ENCODE peak calls at places on chromosomes 2 and 18, in six cellular contexts. L is K562; B is cardiac muscle cell; W is vagina; Q is SJSA1; J is CD4-positive, alpha-beta memory T cell. V is an unnamed sample.

GRCh38 chr2:108612514-108613183 is 78.4 kb downstream of the LIMS1 start:
- DNase-seq in L (peak; percentile 32), B (no peak), W (no peak), Q (no peak), J (peak; percentile 61), V (no peak)

GRCh38 chr2:64858541-64859031 is 130.6 kb upstream of the SLC1A4 start:
- DNase-seq in L (no peak), B (no peak), W (no peak), Q (no peak), J (no peak), V (no peak)

GRCh38 chr18:5058768-5059539 is 138.1 kb downstream of the AKAIN1 start:
- DNase-seq in L (no peak), B (no peak), W (no peak), Q (no peak), J (peak; percentile 44), V (no peak)

GRCh38 chr2:88016948-88017779 is 817 bp upstream of the RNU2-63P start:
- DNase-seq in L (peak; percentile 49), B (no peak), W (no peak), Q (no peak), J (no peak), V (peak; percentile 74)

GRCh38 chr2:20516646-20517341 is 69.9 kb downstream of the RHOB start:
- DNase-seq in L (no peak), B (peak; percentile 39), W (no peak), Q (no peak), J (no peak), V (no peak)

GRCh38 chr2:38509322-38509946 is 93.3 kb downstream of the HNRNPLL start:
- DNase-seq in L (no peak), B (peak; percentile 75), W (no peak), Q (peak; percentile 37), J (no peak), V (no peak)

GRCh38 chr18:43271593-43272432 is 5.5 kb downstream of the SYT4 start:
- DNase-seq in L (peak; percentile 23), B (peak; percentile 77), W (no peak), Q (peak; percentile 14), J (peak; percentile 20), V (peak; percentile 57)

GRCh38 chr2:237978058-237978712 is 11.4 kb downstream of the UBE2F start:
- DNase-seq in L (peak; percentile 77), B (peak; percentile 59), W (no peak), Q (no peak), J (no peak), V (no peak)

GRCh38 chr2:158380786-158381185 is 75.8 kb downstream of the CCDC148 start:
- DNase-seq in L (no peak), B (no peak), W (no peak), Q (no peak), J (no peak), V (no peak)

GRCh38 chr2:189791338-189792042 is 7.2 kb downstream of the PMS1 start:
- DNase-seq in L (no peak), B (no peak), W (no peak), Q (no peak), J (peak; percentile 46), V (no peak)

GRCh38 chr2:240438810-240439697 is 3.6 kb downstream of the GPC1 start:
- DNase-seq in L (no peak), B (no peak), W (no peak), Q (no peak), J (no peak), V (no peak)

GRCh38 chr2:155372969-155373368 is 674.5 kb downstream of the KCNJ3 start:
- DNase-seq in L (no peak), B (peak; percentile 29), W (no peak), Q (no peak), J (no peak), V (peak; percentile 48)

GRCh38 chr2:69436594-69436936 is 670 bp downstream of the NFU1 start:
- DNase-seq in L (no peak), B (no peak), W (no peak), Q (no peak), J (no peak), V (no peak)

GRCh38 chr2:121723316-121723715 is 13.4 kb downstream of the NIFK start:
- DNase-seq in L (no peak), B (no peak), W (no peak), Q (no peak), J (no peak), V (no peak)

GRCh38 chr2:157498501-157498900 is 54.6 kb upstream of the CYTIP start:
- DNase-seq in L (no peak), B (no peak), W (no peak), Q (no peak), J (no peak), V (no peak)

GRCh38 chr2:68536000-68536399 is 68.6 kb downstream of the APLF start:
- DNase-seq in L (peak; percentile 10), B (no peak), W (no peak), Q (no peak), J (no peak), V (no peak)

GRCh38 chr18:57943723-57944122 is 100.3 kb upstream of the NEDD4L start:
- DNase-seq in L (no peak), B (no peak), W (no peak), Q (peak; percentile 55), J (no peak), V (no peak)

GRCh38 chr18:12327510-12328178 is 19.6 kb downstream of the TUBB6 start:
- DNase-seq in L (peak; percentile 69), B (peak; percentile 87), W (peak; percentile 83), Q (peak; percentile 70), J (peak; percentile 59), V (peak; percentile 93)

GRCh38 chr18:3603460-3604259 is 153.7 kb downstream of the TGIF1 start:
- DNase-seq in L (peak; percentile 41), B (peak; percentile 96), W (no peak), Q (peak; percentile 96), J (no peak), V (peak; percentile 100)

GRCh38 chr18:3596324-3597158 is 146.6 kb downstream of the TGIF1 start:
- DNase-seq in L (peak; percentile 81), B (no peak), W (no peak), Q (peak; percentile 51), J (peak; percentile 45), V (peak; percentile 67)

GRCh38 chr18:3597159-3597977 is 147.4 kb downstream of the TGIF1 start:
- DNase-seq in L (no peak), B (no peak), W (no peak), Q (no peak), J (no peak), V (no peak)

GRCh38 chr18:3599235-3599634 is 149.3 kb downstream of the TGIF1 start:
- DNase-seq in L (no peak), B (no peak), W (no peak), Q (no peak), J (no peak), V (no peak)

DNA sequence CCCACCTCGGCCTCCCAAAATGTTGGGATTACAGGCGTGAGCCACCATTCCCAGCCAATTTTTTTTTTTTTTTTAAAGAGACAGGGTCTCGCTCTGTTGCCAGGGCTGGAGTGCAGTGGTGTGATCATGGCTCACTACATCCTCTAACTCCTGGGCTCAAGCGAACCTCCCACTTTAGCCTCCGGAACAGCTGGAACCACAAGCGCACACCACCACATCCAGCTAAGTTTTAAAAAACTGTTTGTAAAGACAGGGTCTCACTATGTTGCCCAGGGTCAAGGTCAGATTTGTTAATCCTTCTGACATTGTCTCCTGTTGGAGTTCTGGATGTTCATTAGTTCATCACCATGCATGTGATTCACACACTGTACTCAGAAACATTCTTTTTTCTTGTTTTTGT is 149.9 kb downstream of the TGIF1 start:
- DNase-seq in L (no peak), B (no peak), W (no peak), Q (no peak), J (no peak), V (no peak)
- H3K4me1 ChIP-seq in L (peaks cover 68% of the 10 kb centered on the region), B (peaks cover 52% of the 10 kb centered on the region), W (peaks cover 53% of the 10 kb centered on the region), Q (peaks cover 49% of the 10 kb centered on the region), J (peaks cover 58% of the 10 kb centered on the region), V (peaks cover 42% of the 10 kb centered on the region)

GRCh38 chr2:149858916-149859634 is 271.5 kb upstream of the MMADHC start:
- DNase-seq in L (no peak), B (peak; percentile 46), W (no peak), Q (peak; percentile 64), J (no peak), V (no peak)

GRCh38 chr2:149858214-149858613 is 270.6 kb upstream of the MMADHC start:
- DNase-seq in L (no peak), B (peak; percentile 30), W (no peak), Q (no peak), J (no peak), V (no peak)

GRCh38 chr2:149860276-149860921 is 272.8 kb upstream of the MMADHC start:
- DNase-seq in L (no peak), B (peak; percentile 97), W (no peak), Q (peak; percentile 90), J (no peak), V (no peak)

GRCh38 chr2:149863227-149863626 is 275.7 kb upstream of the MMADHC start:
- DNase-seq in L (no peak), B (no peak), W (no peak), Q (no peak), J (no peak), V (no peak)

GRCh38 chr2:149861034-149861433 is 273.5 kb upstream of the MMADHC start:
- DNase-seq in L (no peak), B (peak; percentile 23), W (no peak), Q (no peak), J (no peak), V (no peak)
- H3K36me3 ChIP-seq in L (no peaks in the 10 kb centered on the region), B (no peaks in the 10 kb centered on the region), W (no peaks in the 10 kb centered on the region), Q (no peaks in the 10 kb centered on the region), J (no peaks in the 10 kb centered on the region), V (no peaks in the 10 kb centered on the region)

DNA sequence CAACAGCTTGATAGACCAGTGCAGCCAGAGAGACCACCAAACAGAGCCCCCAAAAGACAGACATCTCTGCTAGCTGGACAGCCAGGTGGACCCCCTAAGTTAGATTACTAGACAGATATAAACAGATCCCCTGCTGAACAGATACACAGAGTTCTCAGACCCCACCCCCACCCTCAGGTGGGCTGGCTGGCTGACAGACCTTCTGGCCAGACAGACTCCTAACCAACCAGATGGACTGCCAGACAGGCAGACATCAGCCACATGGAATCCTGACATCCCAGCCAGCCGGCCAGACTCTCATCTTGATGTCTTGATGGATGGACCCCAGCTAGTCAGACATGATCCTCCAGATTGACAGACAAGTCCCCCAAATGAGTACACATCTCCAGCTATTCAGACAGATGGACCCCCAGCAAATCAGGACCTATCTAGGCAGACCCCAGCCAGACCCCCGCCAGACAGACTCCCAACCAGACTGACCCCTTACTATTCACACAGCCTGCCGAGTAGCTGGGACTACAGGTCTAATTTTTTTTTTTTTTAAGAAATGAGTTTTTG is 18.0 kb downstream of the PTPN18 start:
- DNase-seq in L (no peak), B (no peak), W (no peak), Q (no peak), J (no peak), V (no peak)
- H3K4me1 ChIP-seq in L (peaks cover 49% of the 10 kb centered on the region), B (no peaks in the 10 kb centered on the region), W (peaks cover 46% of the 10 kb centered on the region), Q (peaks cover 23% of the 10 kb centered on the region), J (peaks cover 78% of the 10 kb centered on the region), V (peaks cover 13% of the 10 kb centered on the region)

GRCh38 chr2:97735161-97735561 is 21.8 kb downstream of the ZAP70 start:
- DNase-seq in L (no peak), B (no peak), W (no peak), Q (no peak), J (no peak), V (no peak)

GRCh38 chr2:97736185-97736584 is 22.8 kb downstream of the ZAP70 start:
- DNase-seq in L (no peak), B (no peak), W (no peak), Q (no peak), J (no peak), V (no peak)

GRCh38 chr2:97733341-97734035 is 20.1 kb downstream of the ZAP70 start:
- DNase-seq in L (no peak), B (no peak), W (no peak), Q (no peak), J (no peak), V (no peak)

GRCh38 chr2:97732436-97733340 is 19.3 kb downstream of the ZAP70 start:
- DNase-seq in L (no peak), B (no peak), W (no peak), Q (no peak), J (no peak), V (no peak)

GRCh38 chr2:97734061-97734912 is 20.9 kb downstream of the ZAP70 start:
- DNase-seq in L (no peak), B (no peak), W (no peak), Q (no peak), J (no peak), V (no peak)
- H3K36me3 ChIP-seq in L (no peaks in the 10 kb centered on the region), B (no peaks in the 10 kb centered on the region), W (no peaks in the 10 kb centered on the region), Q (no peaks in the 10 kb centered on the region), J (peaks cover 94% of the 10 kb centered on the region), V (no peaks in the 10 kb centered on the region)